ENCODE peak calls at places on chromosomes 11 and 22, in four cellular contexts. D is Caki2, I is head of caudate nucleus, K is Calu3. C is an unnamed sample.

GRCh38 chr11:74707182-74707581 is 24.0 kb downstream of the CHRDL2 start:
- DNase-seq in D (no peak), I (no peak), K (no peak), C (no peak)

GRCh38 chr11:75820636-75821035 is 5.6 kb downstream of the UVRAG start:
- DNase-seq in D (no peak), K (peak; percentile 44), I (no peak), C (no peak)

GRCh38 chr11:29119116-29119515 is 897.7 kb downstream of the KCNA4 start:
- DNase-seq in K (no peak), D (no peak), I (no peak), C (no peak)

GRCh38 chr11:22828373-22828772 is 1.2 kb downstream of the SVIP start:
- DNase-seq in I (no peak), K (no peak), D (peak; percentile 2), C (no peak)

GRCh38 chr11:7844986-7845385 is 48.2 kb upstream of the OR5P2 start:
- DNase-seq in D (no peak), K (no peak), I (no peak), C (no peak)

GRCh38 chr11:94112182-94112960 is 16.3 kb upstream of the PANX1 start:
- DNase-seq in D (no peak), I (no peak), K (no peak), C (no peak)

GRCh38 chr22:47199261-47199948 is 437.0 kb downstream of the TBC1D22A start:
- DNase-seq in I (no peak), K (no peak), D (no peak), C (peak; percentile 6)

GRCh38 chr11:6771926-6772898 is at the start of gene OR2AG2:
- DNase-seq in I (peak; percentile 16), K (no peak), D (no peak), C (no peak)

GRCh38 chr11:88384678-88385015 is 47.1 kb upstream of the CTSC start:
- DNase-seq in I (no peak), K (no peak), D (peak; percentile 79), C (no peak)

GRCh38 chr11:36292311-36292722 is 3.1 kb upstream of the COMMD9 start:
- DNase-seq in D (peak; percentile 18), K (peak; percentile 21), I (peak; percentile 48), C (no peak)

GRCh38 chr11:16883179-16883578 is 131.0 kb downstream of the PLEKHA7 start:
- DNase-seq in D (no peak), K (peak; percentile 76), I (peak; percentile 26), C (no peak)

GRCh38 chr11:126607374-126607773 is 251.9 kb downstream of the ST3GAL4 start:
- DNase-seq in K (peak; percentile 67), D (peak; percentile 19), I (peak; percentile 88), C (no peak)

GRCh38 chr11:61555051-61555969 is 25.6 kb downstream of the SYT7 start:
- DNase-seq in D (no peak), I (no peak), K (no peak), C (no peak)

GRCh38 chr11:104581246-104581980 is 316.8 kb downstream of the CASP12 start:
- DNase-seq in D (no peak), I (no peak), K (no peak), C (no peak)

GRCh38 chr11:58592760-58593472 is 14.1 kb downstream of the ZFP91 start:
- DNase-seq in I (no peak), K (no peak), D (no peak), C (no peak)

GRCh38 chr11:6357222-6357621 is 33.1 kb upstream of the SMPD1 start:
- DNase-seq in K (no peak), D (peak; percentile 74), I (peak; percentile 40), C (peak; percentile 57)

C was measured in omental fat pad.